ENCODE peak calls at places on chromosomes 6 and 20, in five cellular contexts. Y is BJ, Z is esophagus muscularis mucosa, K is heart right ventricle, N is tibial artery. X is an unnamed sample. For H3K36me3, the result is how much of the 10 kb centered on the place peaks cover.

GRCh38 chr6:54722328-54722727 is 124.2 kb upstream of the FAM83B start:
- DNase-seq in Y (no peak), Z (no peak), K (no peak), N (no peak), X (no peak)

GRCh38 chr6:136582702-136583471 is 32.7 kb upstream of the MAP7 start:
- DNase-seq in Y (peak), Z (no peak), K (no peak), N (no peak), X (no peak)

GRCh38 chr6:167699141-167700036 is 127.3 kb upstream of the AFDN start:
- DNase-seq in Y (no peak), Z (no peak), K (peak), N (peak), X (no peak)

GRCh38 chr6:116557863-116558262 is 4.3 kb downstream of the CALHM4 start:
- DNase-seq in Y (peak), Z (no peak), K (peak), N (no peak), X (no peak)

GRCh38 chr6:1762203-1762602 is 152.5 kb downstream of the FOXC1 start:
- DNase-seq in Y (no peak), Z (no peak), K (no peak), N (no peak), X (no peak)

GRCh38 chr6:138404666-138405337 is 779 bp downstream of the HEBP2 start:
- DNase-seq in Y (no peak), Z (no peak), K (no peak), N (no peak), X (peak)

GRCh38 chr6:4668271-4669179 is 107.7 kb upstream of the CDYL start:
- DNase-seq in Y (no peak), Z (peak), K (no peak), N (no peak), X (no peak)

GRCh38 chr6:149440735-149441662 is 40.9 kb downstream of the SUMO4 start:
- DNase-seq in Y (no peak), Z (no peak), K (no peak), N (no peak), X (no peak)

GRCh38 chr6:17271628-17272027 is 9.5 kb upstream of the RBM24 start:
- DNase-seq in Y (no peak), Z (no peak), K (no peak), N (no peak), X (no peak)

GRCh38 chr6:142886431-142887170 is 58.4 kb downstream of the HIVEP2 start:
- DNase-seq in Y (no peak), Z (no peak), K (no peak), N (no peak), X (no peak)

GRCh38 chr20:5844063-5844681 is 94.0 kb downstream of the SHLD1 start:
- DNase-seq in Y (no peak), Z (no peak), K (no peak), N (no peak), X (no peak)

GRCh38 chr6:104540743-104541142 is 319.0 kb downstream of the HACE1 start:
- DNase-seq in Y (peak), Z (no peak), K (no peak), N (no peak), X (no peak)

GRCh38 chr20:47032969-47033578 is 138.4 kb downstream of the EYA2 start:
- DNase-seq in Y (no peak), Z (no peak), K (no peak), N (no peak), X (no peak)

GRCh38 chr6:121760640-121761213 is 325.3 kb downstream of the GJA1 start:
- DNase-seq in Y (no peak), Z (no peak), K (no peak), N (no peak), X (no peak)

GRCh38 chr20:53023717-53024116 is 51.6 kb downstream of the TSHZ2 start:
- DNase-seq in Y (no peak), Z (no peak), K (no peak), N (no peak), X (no peak)

GRCh38 chr20:33648396-33649004 is 13.6 kb upstream of the C20orf144 start:
- DNase-seq in Y (no peak), Z (no peak), K (no peak), N (no peak), X (no peak)

GRCh38 chr20:56359212-56360132 is 698 bp downstream of the FAM210B start:
- DNase-seq in Y (no peak), Z (no peak), K (peak), N (peak), X (no peak)

GRCh38 chr20:8190043-8190880 is 58.2 kb downstream of the PLCB1 start:
- DNase-seq in Y (no peak), Z (no peak), K (no peak), N (no peak), X (no peak)

GRCh38 chr6:42791706-42792320 is 10.0 kb downstream of the BICRAL start:
- DNase-seq in Y (no peak), Z (no peak), K (no peak), N (no peak), X (no peak)

GRCh38 chr6:168713839-168714238 is 272.9 kb downstream of the SMOC2 start:
- DNase-seq in Y (no peak), Z (no peak), K (no peak), N (no peak), X (no peak)

GRCh38 chr20:3836132-3836531 is 10.5 kb upstream of the MAVS start:
- DNase-seq in Y (no peak), Z (no peak), K (no peak), N (no peak), X (no peak)

GRCh38 chr6:143843689-143844405 is 709 bp downstream of the LTV1 start:
- DNase-seq in Y (no peak), Z (no peak), K (no peak), N (no peak), X (no peak)

GRCh38 chr6:144696610-144697376 is 411.7 kb downstream of the UTRN start:
- DNase-seq in Y (no peak), Z (no peak), K (no peak), N (no peak), X (no peak)

GRCh38 chr6:4805553-4806307 is 29.5 kb downstream of the CDYL start:
- DNase-seq in Y (no peak), Z (no peak), K (peak), N (peak), X (peak)

GRCh38 chr6:170184324-170184723 is 106.6 kb downstream of the DLL1 start:
- DNase-seq in Y (no peak), Z (peak), K (no peak), N (no peak), X (no peak)

GRCh38 chr6:125888989-125889656 is 67.4 kb upstream of the HINT3 start:
- DNase-seq in Y (no peak), Z (no peak), K (no peak), N (no peak), X (no peak)

GRCh38 chr20:45592574-45593189 is 13.6 kb upstream of the WFDC8 start:
- DNase-seq in Y (no peak), Z (no peak), K (no peak), N (no peak), X (no peak)

DNA sequence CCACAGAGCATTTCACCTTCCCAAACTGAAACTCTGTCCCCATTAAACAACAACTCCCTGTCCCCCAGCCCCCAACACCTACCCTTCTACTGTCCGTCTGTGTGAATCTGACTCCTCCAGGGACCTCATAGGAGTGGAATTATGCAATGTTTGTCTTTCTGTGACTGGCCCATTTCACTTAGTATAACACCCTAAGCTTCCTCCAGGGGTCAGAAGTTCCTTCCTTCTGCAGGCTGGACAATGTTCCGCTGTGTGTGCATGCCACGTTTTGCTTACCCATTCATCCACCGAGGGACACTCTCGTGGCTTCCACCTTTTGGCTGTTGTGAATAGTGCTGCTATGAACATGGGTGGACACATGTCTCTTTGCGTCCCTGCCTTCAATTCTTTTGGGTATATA is 37.6 kb upstream of the MPC1 start:
- DNase-seq in Y (no peak), Z (no peak), K (no peak), N (no peak), X (no peak)
- TF ChIP-seq CTCF in Y (no peak), Z (no peak), K (no peak), N (no peak), X (no peak)

DNA sequence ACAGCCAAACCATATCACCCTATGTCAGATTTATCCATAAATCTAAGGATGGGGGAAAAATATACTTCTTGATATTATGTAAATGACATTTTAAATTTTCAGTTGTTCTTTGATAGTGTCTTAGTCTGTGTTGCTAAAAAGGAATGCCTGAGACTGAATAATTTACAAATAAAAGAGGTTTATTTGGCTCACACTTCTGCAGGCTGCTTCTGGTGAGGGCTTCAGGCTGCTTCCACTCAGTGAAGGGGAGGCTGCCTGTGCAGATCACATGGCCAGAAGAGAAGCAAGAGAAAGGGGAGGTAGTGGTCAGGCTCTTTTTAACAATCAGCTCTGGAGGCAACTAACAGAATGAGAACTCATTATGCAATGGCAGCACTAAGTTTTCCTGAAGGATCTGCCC is 1.3 kb upstream of the MCM9 start:
- DNase-seq in Y (no peak), Z (no peak), K (no peak), N (no peak), X (no peak)
- H3K4me3 ChIP-seq in Y (no peak), Z (no peak), K (no peak), N (no peak), X (no peak)

DNA sequence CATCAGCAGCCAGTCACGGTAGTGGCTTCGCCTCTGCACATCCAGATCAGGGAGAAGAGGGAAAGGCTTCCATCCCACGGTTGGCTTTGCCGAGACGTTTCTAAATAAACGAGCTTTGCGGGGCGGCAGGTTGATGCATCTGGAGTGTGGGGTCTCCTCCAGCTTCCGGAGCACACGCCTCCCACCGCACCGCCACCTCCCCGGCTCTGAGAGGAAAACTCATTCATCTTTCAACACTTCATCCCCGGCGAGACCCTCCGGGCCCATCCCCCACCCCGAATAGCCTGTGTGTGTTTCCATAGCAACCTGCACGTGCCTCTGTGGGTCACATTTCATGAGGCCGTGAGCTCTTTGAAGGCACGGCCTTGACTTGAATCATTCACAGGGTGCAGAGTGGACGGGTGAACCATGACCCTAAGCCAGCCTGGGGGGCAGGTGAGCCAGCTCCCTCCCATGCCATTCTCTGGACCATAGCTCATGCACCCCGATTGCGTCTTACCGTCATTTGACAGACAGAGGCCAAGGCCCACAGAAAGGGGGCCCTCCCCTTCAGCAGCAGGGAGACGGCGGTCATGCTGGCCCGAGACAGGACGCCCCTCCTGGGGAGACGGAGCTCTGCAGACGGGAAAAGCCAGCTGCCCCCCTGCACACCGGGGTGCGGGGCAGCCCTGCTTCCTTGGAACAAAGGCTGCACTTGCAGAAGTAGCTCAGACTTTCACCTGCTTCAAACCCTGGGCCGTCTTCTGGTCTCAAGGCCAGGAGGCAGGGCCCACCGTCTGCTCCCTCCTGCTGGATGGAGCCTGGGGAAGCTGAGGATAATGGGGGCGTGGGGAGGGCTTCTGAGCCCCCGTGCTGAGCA is 16.3 kb upstream of the CHRNA4 start:
- DNase-seq in Y (no peak), Z (no peak), K (no peak), N (no peak), X (no peak)
- H3K36me3 ChIP-seq in Y (under half), Z (under half), K (under half), N (under half), X (under half)

GRCh38 chr6:145924600-145924999 is 39.6 kb downstream of the SHPRH start:
- DNase-seq in Y (no peak), Z (no peak), K (no peak), N (no peak), X (no peak)

GRCh38 chr6:145929037-145929633 is 35.0 kb downstream of the SHPRH start:
- DNase-seq in Y (peak), Z (no peak), K (no peak), N (no peak), X (no peak)
- TF ChIP-seq CTCF in Y (peak), Z (peak), K (peak), N (peak), X (peak)

GRCh38 chr6:44221961-44222335 is 1.4 kb upstream of the SLC29A1 start:
- DNase-seq in Y (no peak), Z (no peak), K (no peak), N (no peak), X (no peak)
- H3K4me3 ChIP-seq in Y (no peak), Z (peak), K (no peak), N (peak), X (no peak)

X was measured in CD8-positive, alpha-beta T cell.